ENCODE peak calls at places on chromosomes 16 and 17, in six cellular contexts. One of them, this sample, is unnamed.
A peak's percentile ranks its signal among the peaks of the same experiment; 100 is the strongest.

GRCh38 chr17:75370288-75370687 is 35.2 kb downstream of the GRB2 start:
- DNase-seq in fibroblast of mammary gland: peak; percentile 6
- DNase-seq in activated naive CD8-positive, alpha-beta T cell treated with anti-CD3 and anti-CD28 coated beads, Interleukin-2, amount 50 U/mL, for 24 hours: no peak
- DNase-seq in neural progenitor cell: no peak
- DNase-seq in NCI-H1092: no peak
- DNase-seq in ovary: no peak
- DNase-seq in this sample: no peak

GRCh38 chr17:59257101-59257500 is 36.8 kb downstream of the GDPD1 start:
- DNase-seq in fibroblast of mammary gland: no peak
- DNase-seq in activated naive CD8-positive, alpha-beta T cell treated with anti-CD3 and anti-CD28 coated beads, Interleukin-2, amount 50 U/mL, for 24 hours: no peak
- DNase-seq in neural progenitor cell: no peak
- DNase-seq in NCI-H1092: no peak
- DNase-seq in ovary: no peak
- DNase-seq in this sample: no peak

GRCh38 chr16:78487471-78487870 is 388.0 kb downstream of the WWOX start:
- DNase-seq in fibroblast of mammary gland: no peak
- DNase-seq in activated naive CD8-positive, alpha-beta T cell treated with anti-CD3 and anti-CD28 coated beads, Interleukin-2, amount 50 U/mL, for 24 hours: no peak
- DNase-seq in neural progenitor cell: no peak
- DNase-seq in NCI-H1092: no peak
- DNase-seq in ovary: no peak
- DNase-seq in this sample: no peak

GRCh38 chr17:72111374-72111773 is 9.4 kb upstream of the SOX9 start:
- DNase-seq in fibroblast of mammary gland: no peak
- DNase-seq in activated naive CD8-positive, alpha-beta T cell treated with anti-CD3 and anti-CD28 coated beads, Interleukin-2, amount 50 U/mL, for 24 hours: no peak
- DNase-seq in neural progenitor cell: peak; percentile 37
- DNase-seq in NCI-H1092: no peak
- DNase-seq in ovary: no peak
- DNase-seq in this sample: no peak

GRCh38 chr17:73349138-73349537 is 37.3 kb upstream of the CDC42EP4 start:
- DNase-seq in fibroblast of mammary gland: no peak
- DNase-seq in activated naive CD8-positive, alpha-beta T cell treated with anti-CD3 and anti-CD28 coated beads, Interleukin-2, amount 50 U/mL, for 24 hours: no peak
- DNase-seq in neural progenitor cell: peak; percentile 86
- DNase-seq in NCI-H1092: no peak
- DNase-seq in ovary: no peak
- DNase-seq in this sample: no peak

GRCh38 chr16:64391009-64391663 is 730.7 kb downstream of the CDH11 start:
- DNase-seq in fibroblast of mammary gland: peak; percentile 57
- DNase-seq in activated naive CD8-positive, alpha-beta T cell treated with anti-CD3 and anti-CD28 coated beads, Interleukin-2, amount 50 U/mL, for 24 hours: no peak
- DNase-seq in neural progenitor cell: no peak
- DNase-seq in NCI-H1092: no peak
- DNase-seq in ovary: no peak
- DNase-seq in this sample: peak; percentile 20

GRCh38 chr17:29769225-29769624 is 146.5 kb upstream of the CORO6 start:
- DNase-seq in fibroblast of mammary gland: no peak
- DNase-seq in activated naive CD8-positive, alpha-beta T cell treated with anti-CD3 and anti-CD28 coated beads, Interleukin-2, amount 50 U/mL, for 24 hours: no peak
- DNase-seq in neural progenitor cell: no peak
- DNase-seq in NCI-H1092: no peak
- DNase-seq in ovary: no peak
- DNase-seq in this sample: no peak

GRCh38 chr17:34781571-34782108 is 179.6 kb downstream of the CCT6B start:
- DNase-seq in fibroblast of mammary gland: peak; percentile 1
- DNase-seq in activated naive CD8-positive, alpha-beta T cell treated with anti-CD3 and anti-CD28 coated beads, Interleukin-2, amount 50 U/mL, for 24 hours: no peak
- DNase-seq in neural progenitor cell: peak; percentile 68
- DNase-seq in NCI-H1092: no peak
- DNase-seq in ovary: no peak
- DNase-seq in this sample: no peak

GRCh38 chr17:66276328-66276937 is 26.0 kb upstream of the PRKCA start:
- DNase-seq in fibroblast of mammary gland: peak; percentile 64
- DNase-seq in activated naive CD8-positive, alpha-beta T cell treated with anti-CD3 and anti-CD28 coated beads, Interleukin-2, amount 50 U/mL, for 24 hours: no peak
- DNase-seq in neural progenitor cell: no peak
- DNase-seq in NCI-H1092: no peak
- DNase-seq in ovary: no peak
- DNase-seq in this sample: no peak

GRCh38 chr16:3949287-3949686 is 68.8 kb upstream of the CREBBP start:
- DNase-seq in fibroblast of mammary gland: no peak
- DNase-seq in activated naive CD8-positive, alpha-beta T cell treated with anti-CD3 and anti-CD28 coated beads, Interleukin-2, amount 50 U/mL, for 24 hours: no peak
- DNase-seq in neural progenitor cell: no peak
- DNase-seq in NCI-H1092: peak; percentile 31
- DNase-seq in ovary: no peak
- DNase-seq in this sample: peak; percentile 55

GRCh38 chr16:85174871-85175723 is 62.8 kb upstream of the CIBAR2 start:
- DNase-seq in fibroblast of mammary gland: peak; percentile 52
- DNase-seq in activated naive CD8-positive, alpha-beta T cell treated with anti-CD3 and anti-CD28 coated beads, Interleukin-2, amount 50 U/mL, for 24 hours: no peak
- DNase-seq in neural progenitor cell: no peak
- DNase-seq in NCI-H1092: no peak
- DNase-seq in ovary: no peak
- DNase-seq in this sample: no peak

GRCh38 chr16:12685806-12686205 is 117.9 kb downstream of the CPPED1 start:
- DNase-seq in fibroblast of mammary gland: no peak
- DNase-seq in activated naive CD8-positive, alpha-beta T cell treated with anti-CD3 and anti-CD28 coated beads, Interleukin-2, amount 50 U/mL, for 24 hours: no peak
- DNase-seq in neural progenitor cell: no peak
- DNase-seq in NCI-H1092: no peak
- DNase-seq in ovary: no peak
- DNase-seq in this sample: no peak

GRCh38 chr17:27947005-27947406 is 53.8 kb upstream of the LYRM9 start:
- DNase-seq in fibroblast of mammary gland: no peak
- DNase-seq in activated naive CD8-positive, alpha-beta T cell treated with anti-CD3 and anti-CD28 coated beads, Interleukin-2, amount 50 U/mL, for 24 hours: no peak
- DNase-seq in neural progenitor cell: peak; percentile 52
- DNase-seq in NCI-H1092: no peak
- DNase-seq in ovary: no peak
- DNase-seq in this sample: no peak

GRCh38 chr17:62178579-62178978 is 113.5 kb upstream of the MED13 start:
- DNase-seq in fibroblast of mammary gland: peak; percentile 37
- DNase-seq in activated naive CD8-positive, alpha-beta T cell treated with anti-CD3 and anti-CD28 coated beads, Interleukin-2, amount 50 U/mL, for 24 hours: no peak
- DNase-seq in neural progenitor cell: no peak
- DNase-seq in NCI-H1092: no peak
- DNase-seq in ovary: no peak
- DNase-seq in this sample: no peak

GRCh38 chr16:66872927-66873684 is 7.2 kb upstream of the PDP2 start:
- DNase-seq in fibroblast of mammary gland: peak; percentile 100
- DNase-seq in activated naive CD8-positive, alpha-beta T cell treated with anti-CD3 and anti-CD28 coated beads, Interleukin-2, amount 50 U/mL, for 24 hours: peak; percentile 97
- DNase-seq in neural progenitor cell: peak; percentile 88
- DNase-seq in NCI-H1092: peak; percentile 74
- DNase-seq in ovary: peak; percentile 90
- DNase-seq in this sample: peak; percentile 37

GRCh38 chr17:54968954-54969400 is 412 bp downstream of the STXBP4 start:
- DNase-seq in fibroblast of mammary gland: peak; percentile 26
- DNase-seq in activated naive CD8-positive, alpha-beta T cell treated with anti-CD3 and anti-CD28 coated beads, Interleukin-2, amount 50 U/mL, for 24 hours: no peak
- DNase-seq in neural progenitor cell: no peak
- DNase-seq in NCI-H1092: no peak
- DNase-seq in ovary: no peak
- DNase-seq in this sample: no peak

GRCh38 chr17:19021622-19022083 is 17.1 kb upstream of the FAM83G start:
- DNase-seq in fibroblast of mammary gland: no peak
- DNase-seq in activated naive CD8-positive, alpha-beta T cell treated with anti-CD3 and anti-CD28 coated beads, Interleukin-2, amount 50 U/mL, for 24 hours: peak; percentile 60
- DNase-seq in neural progenitor cell: peak; percentile 25
- DNase-seq in NCI-H1092: no peak
- DNase-seq in ovary: no peak
- DNase-seq in this sample: no peak

GRCh38 chr17:6677946-6678345 is 26.4 kb downstream of the C17orf100 start:
- DNase-seq in fibroblast of mammary gland: no peak
- DNase-seq in activated naive CD8-positive, alpha-beta T cell treated with anti-CD3 and anti-CD28 coated beads, Interleukin-2, amount 50 U/mL, for 24 hours: no peak
- DNase-seq in neural progenitor cell: no peak
- DNase-seq in NCI-H1092: no peak
- DNase-seq in ovary: no peak
- DNase-seq in this sample: no peak

GRCh38 chr17:57675988-57676387 is 69.1 kb downstream of the CCDC182 start:
- DNase-seq in fibroblast of mammary gland: no peak
- DNase-seq in activated naive CD8-positive, alpha-beta T cell treated with anti-CD3 and anti-CD28 coated beads, Interleukin-2, amount 50 U/mL, for 24 hours: no peak
- DNase-seq in neural progenitor cell: no peak
- DNase-seq in NCI-H1092: no peak
- DNase-seq in ovary: no peak
- DNase-seq in this sample: no peak

GRCh38 chr16:54242199-54242598 is 44.4 kb downstream of the IRX3 start:
- DNase-seq in fibroblast of mammary gland: no peak
- DNase-seq in activated naive CD8-positive, alpha-beta T cell treated with anti-CD3 and anti-CD28 coated beads, Interleukin-2, amount 50 U/mL, for 24 hours: no peak
- DNase-seq in neural progenitor cell: peak; percentile 71
- DNase-seq in NCI-H1092: no peak
- DNase-seq in ovary: no peak
- DNase-seq in this sample: no peak

GRCh38 chr16:58452640-58453039 is 47.3 kb upstream of the NDRG4 start:
- DNase-seq in fibroblast of mammary gland: no peak
- DNase-seq in activated naive CD8-positive, alpha-beta T cell treated with anti-CD3 and anti-CD28 coated beads, Interleukin-2, amount 50 U/mL, for 24 hours: no peak
- DNase-seq in neural progenitor cell: no peak
- DNase-seq in NCI-H1092: no peak
- DNase-seq in ovary: no peak
- DNase-seq in this sample: no peak

GRCh38 chr17:56884483-56885144 is 29.2 kb downstream of the TRIM25 start:
- DNase-seq in fibroblast of mammary gland: no peak
- DNase-seq in activated naive CD8-positive, alpha-beta T cell treated with anti-CD3 and anti-CD28 coated beads, Interleukin-2, amount 50 U/mL, for 24 hours: no peak
- DNase-seq in neural progenitor cell: no peak
- DNase-seq in NCI-H1092: no peak
- DNase-seq in ovary: no peak
- DNase-seq in this sample: no peak

GRCh38 chr17:34163681-34164080 is 91.4 kb upstream of the CCL2 start:
- DNase-seq in fibroblast of mammary gland: peak; percentile 31
- DNase-seq in activated naive CD8-positive, alpha-beta T cell treated with anti-CD3 and anti-CD28 coated beads, Interleukin-2, amount 50 U/mL, for 24 hours: no peak
- DNase-seq in neural progenitor cell: peak; percentile 64
- DNase-seq in NCI-H1092: no peak
- DNase-seq in ovary: no peak
- DNase-seq in this sample: no peak

GRCh38 chr16:26885674-26886073 is 181.1 kb upstream of the C16orf82 start:
- DNase-seq in fibroblast of mammary gland: no peak
- DNase-seq in activated naive CD8-positive, alpha-beta T cell treated with anti-CD3 and anti-CD28 coated beads, Interleukin-2, amount 50 U/mL, for 24 hours: no peak
- DNase-seq in neural progenitor cell: no peak
- DNase-seq in NCI-H1092: no peak
- DNase-seq in ovary: no peak
- DNase-seq in this sample: no peak

GRCh38 chr17:2965621-2966275 is 97.7 kb downstream of the OR1D5 start:
- DNase-seq in fibroblast of mammary gland: peak; percentile 72
- DNase-seq in activated naive CD8-positive, alpha-beta T cell treated with anti-CD3 and anti-CD28 coated beads, Interleukin-2, amount 50 U/mL, for 24 hours: no peak
- DNase-seq in neural progenitor cell: no peak
- DNase-seq in NCI-H1092: no peak
- DNase-seq in ovary: no peak
- DNase-seq in this sample: no peak

GRCh38 chr17:28925912-28926365 is 23.1 kb upstream of the DHRS13 start:
- DNase-seq in fibroblast of mammary gland: peak; percentile 97
- DNase-seq in activated naive CD8-positive, alpha-beta T cell treated with anti-CD3 and anti-CD28 coated beads, Interleukin-2, amount 50 U/mL, for 24 hours: peak; percentile 14
- DNase-seq in neural progenitor cell: no peak
- DNase-seq in NCI-H1092: no peak
- DNase-seq in ovary: no peak
- DNase-seq in this sample: no peak

GRCh38 chr16:89193021-89193575 is 7.2 kb downstream of the SLC22A31 start:
- DNase-seq in fibroblast of mammary gland: peak; percentile 91
- DNase-seq in activated naive CD8-positive, alpha-beta T cell treated with anti-CD3 and anti-CD28 coated beads, Interleukin-2, amount 50 U/mL, for 24 hours: peak; percentile 60
- DNase-seq in neural progenitor cell: peak; percentile 63
- DNase-seq in NCI-H1092: no peak
- DNase-seq in ovary: peak; percentile 75
- DNase-seq in this sample: no peak

GRCh38 chr17:45743626-45744326 is 40.3 kb upstream of the CRHR1 start:
- DNase-seq in fibroblast of mammary gland: no peak
- DNase-seq in activated naive CD8-positive, alpha-beta T cell treated with anti-CD3 and anti-CD28 coated beads, Interleukin-2, amount 50 U/mL, for 24 hours: no peak
- DNase-seq in neural progenitor cell: no peak
- DNase-seq in NCI-H1092: peak; percentile 35
- DNase-seq in ovary: no peak
- DNase-seq in this sample: no peak

GRCh38 chr16:51407199-51407598 is 256.1 kb upstream of the SALL1 start:
- DNase-seq in fibroblast of mammary gland: no peak
- DNase-seq in activated naive CD8-positive, alpha-beta T cell treated with anti-CD3 and anti-CD28 coated beads, Interleukin-2, amount 50 U/mL, for 24 hours: no peak
- DNase-seq in neural progenitor cell: no peak
- DNase-seq in NCI-H1092: no peak
- DNase-seq in ovary: no peak
- DNase-seq in this sample: no peak

GRCh38 chr17:16472539-16472938 is 19.5 kb downstream of the LRRC75A start:
- DNase-seq in fibroblast of mammary gland: no peak
- DNase-seq in activated naive CD8-positive, alpha-beta T cell treated with anti-CD3 and anti-CD28 coated beads, Interleukin-2, amount 50 U/mL, for 24 hours: no peak
- DNase-seq in neural progenitor cell: no peak
- DNase-seq in NCI-H1092: no peak
- DNase-seq in ovary: no peak
- DNase-seq in this sample: no peak

GRCh38 chr17:15086776-15087175 is 178.3 kb downstream of the PMP22 start:
- DNase-seq in fibroblast of mammary gland: no peak
- DNase-seq in activated naive CD8-positive, alpha-beta T cell treated with anti-CD3 and anti-CD28 coated beads, Interleukin-2, amount 50 U/mL, for 24 hours: no peak
- DNase-seq in neural progenitor cell: no peak
- DNase-seq in NCI-H1092: no peak
- DNase-seq in ovary: no peak
- DNase-seq in this sample: no peak

GRCh38 chr17:66240630-66241029 is 11.4 kb upstream of the APOH start:
- DNase-seq in fibroblast of mammary gland: peak; percentile 51
- DNase-seq in activated naive CD8-positive, alpha-beta T cell treated with anti-CD3 and anti-CD28 coated beads, Interleukin-2, amount 50 U/mL, for 24 hours: no peak
- DNase-seq in neural progenitor cell: no peak
- DNase-seq in NCI-H1092: no peak
- DNase-seq in ovary: no peak
- DNase-seq in this sample: no peak

GRCh38 chr16:65180986-65181710 is 59.3 kb upstream of the CDH11 start:
- DNase-seq in fibroblast of mammary gland: peak; percentile 18
- DNase-seq in activated naive CD8-positive, alpha-beta T cell treated with anti-CD3 and anti-CD28 coated beads, Interleukin-2, amount 50 U/mL, for 24 hours: no peak
- DNase-seq in neural progenitor cell: no peak
- DNase-seq in NCI-H1092: no peak
- DNase-seq in ovary: peak; percentile 16
- DNase-seq in this sample: no peak

GRCh38 chr16:75224683-75225082 is 5.9 kb downstream of the CTRB1 start:
- DNase-seq in fibroblast of mammary gland: no peak
- DNase-seq in activated naive CD8-positive, alpha-beta T cell treated with anti-CD3 and anti-CD28 coated beads, Interleukin-2, amount 50 U/mL, for 24 hours: no peak
- DNase-seq in neural progenitor cell: no peak
- DNase-seq in NCI-H1092: no peak
- DNase-seq in ovary: no peak
- DNase-seq in this sample: no peak

GRCh38 chr17:68596411-68596945 is 4.7 kb downstream of the FAM20A start:
- DNase-seq in fibroblast of mammary gland: no peak
- DNase-seq in activated naive CD8-positive, alpha-beta T cell treated with anti-CD3 and anti-CD28 coated beads, Interleukin-2, amount 50 U/mL, for 24 hours: no peak
- DNase-seq in neural progenitor cell: no peak
- DNase-seq in NCI-H1092: no peak
- DNase-seq in ovary: no peak
- DNase-seq in this sample: no peak

This sample was measured in SHP77 treated with DMSO at 0.1 percent for 48 hours.